ENCODE peak calls at places on chromosome 9, in five cellular contexts. One of them, this sample, is unnamed.

GRCh38 chr9:93261281-93261680 is 77.3 kb downstream of the WNK2 start:
- DNase-seq in left ventricle myocardium inferior: no peak
- DNase-seq in foreskin fibroblast: no peak
- DNase-seq in cardiac fibroblast: no peak
- DNase-seq in CD8-positive, alpha-beta T cell: no peak
- DNase-seq in this sample: no peak

GRCh38 chr9:96320749-96321280 is 18.8 kb upstream of the HSD17B3 start:
- DNase-seq in left ventricle myocardium inferior: no peak
- DNase-seq in foreskin fibroblast: no peak
- DNase-seq in cardiac fibroblast: no peak
- DNase-seq in CD8-positive, alpha-beta T cell: no peak
- DNase-seq in this sample: no peak

GRCh38 chr9:101162231-101162630 is 133.7 kb downstream of the PLPPR1 start:
- DNase-seq in left ventricle myocardium inferior: no peak
- DNase-seq in foreskin fibroblast: no peak
- DNase-seq in cardiac fibroblast: no peak
- DNase-seq in CD8-positive, alpha-beta T cell: no peak
- DNase-seq in this sample: no peak

GRCh38 chr9:113631811-113632665 is 168.5 kb downstream of the RGS3 start:
- DNase-seq in left ventricle myocardium inferior: no peak
- DNase-seq in foreskin fibroblast: peak; percentile 43
- DNase-seq in cardiac fibroblast: no peak
- DNase-seq in CD8-positive, alpha-beta T cell: no peak
- DNase-seq in this sample: peak; percentile 68

GRCh38 chr9:26331223-26331622 is 561.4 kb downstream of the CAAP1 start:
- DNase-seq in left ventricle myocardium inferior: no peak
- DNase-seq in foreskin fibroblast: no peak
- DNase-seq in cardiac fibroblast: no peak
- DNase-seq in CD8-positive, alpha-beta T cell: no peak
- DNase-seq in this sample: no peak

GRCh38 chr9:132638240-132638639 is 31.5 kb downstream of the DDX31 start:
- DNase-seq in left ventricle myocardium inferior: no peak
- DNase-seq in foreskin fibroblast: peak; percentile 84
- DNase-seq in cardiac fibroblast: peak; percentile 20
- DNase-seq in CD8-positive, alpha-beta T cell: no peak
- DNase-seq in this sample: no peak

GRCh38 chr9:90969021-90969675 is 167.5 kb downstream of the SYK start:
- DNase-seq in left ventricle myocardium inferior: no peak
- DNase-seq in foreskin fibroblast: no peak
- DNase-seq in cardiac fibroblast: no peak
- DNase-seq in CD8-positive, alpha-beta T cell: no peak
- DNase-seq in this sample: no peak

GRCh38 chr9:21661626-21662025 is 140.8 kb upstream of the MTAP start:
- DNase-seq in left ventricle myocardium inferior: no peak
- DNase-seq in foreskin fibroblast: peak; percentile 70
- DNase-seq in cardiac fibroblast: peak; percentile 89
- DNase-seq in CD8-positive, alpha-beta T cell: no peak
- DNase-seq in this sample: no peak

GRCh38 chr9:89325733-89326132 is 7.4 kb downstream of the SECISBP2 start:
- DNase-seq in left ventricle myocardium inferior: no peak
- DNase-seq in foreskin fibroblast: no peak
- DNase-seq in cardiac fibroblast: no peak
- DNase-seq in CD8-positive, alpha-beta T cell: no peak
- DNase-seq in this sample: no peak

GRCh38 chr9:27393054-27393846 is 96.3 kb upstream of the EQTN start:
- DNase-seq in left ventricle myocardium inferior: no peak
- DNase-seq in foreskin fibroblast: no peak
- DNase-seq in cardiac fibroblast: no peak
- DNase-seq in CD8-positive, alpha-beta T cell: no peak
- DNase-seq in this sample: no peak

GRCh38 chr9:95297760-95298159 is 19.7 kb downstream of the FANCC start:
- DNase-seq in left ventricle myocardium inferior: no peak
- DNase-seq in foreskin fibroblast: no peak
- DNase-seq in cardiac fibroblast: no peak
- DNase-seq in CD8-positive, alpha-beta T cell: no peak
- DNase-seq in this sample: no peak

GRCh38 chr9:86408121-86408520 is 53.9 kb upstream of the TUT7 start:
- DNase-seq in left ventricle myocardium inferior: no peak
- DNase-seq in foreskin fibroblast: peak; percentile 75
- DNase-seq in cardiac fibroblast: peak; percentile 8
- DNase-seq in CD8-positive, alpha-beta T cell: no peak
- DNase-seq in this sample: peak; percentile 10
- TF ChIP-seq CTCF in left ventricle myocardium inferior: no peak
- TF ChIP-seq CTCF in foreskin fibroblast: no peak
- TF ChIP-seq CTCF in cardiac fibroblast: no peak
- TF ChIP-seq CTCF in CD8-positive, alpha-beta T cell: no peak
- TF ChIP-seq CTCF in this sample: no peak

GRCh38 chr9:12643686-12644085 is 49.5 kb upstream of the TYRP1 start:
- DNase-seq in left ventricle myocardium inferior: no peak
- DNase-seq in foreskin fibroblast: peak; percentile 2
- DNase-seq in cardiac fibroblast: peak; percentile 2
- DNase-seq in CD8-positive, alpha-beta T cell: no peak
- DNase-seq in this sample: no peak

GRCh38 chr9:12640021-12640587 is 53.1 kb upstream of the TYRP1 start:
- DNase-seq in left ventricle myocardium inferior: no peak
- DNase-seq in foreskin fibroblast: peak; percentile 47
- DNase-seq in cardiac fibroblast: peak; percentile 77
- DNase-seq in CD8-positive, alpha-beta T cell: no peak
- DNase-seq in this sample: peak; percentile 42

GRCh38 chr9:12640866-12641636 is 52.1 kb upstream of the TYRP1 start:
- DNase-seq in left ventricle myocardium inferior: no peak
- DNase-seq in foreskin fibroblast: no peak
- DNase-seq in cardiac fibroblast: no peak
- DNase-seq in CD8-positive, alpha-beta T cell: no peak
- DNase-seq in this sample: no peak
- TF ChIP-seq CTCF in left ventricle myocardium inferior: no peak
- TF ChIP-seq CTCF in foreskin fibroblast: no peak
- TF ChIP-seq CTCF in cardiac fibroblast: no peak
- TF ChIP-seq CTCF in CD8-positive, alpha-beta T cell: no peak
- TF ChIP-seq CTCF in this sample: no peak

GRCh38 chr9:124357591-124358361 is 57.5 kb downstream of the PSMB7 start:
- DNase-seq in left ventricle myocardium inferior: no peak
- DNase-seq in foreskin fibroblast: no peak
- DNase-seq in cardiac fibroblast: no peak
- DNase-seq in CD8-positive, alpha-beta T cell: no peak
- DNase-seq in this sample: no peak
- TF ChIP-seq CTCF in left ventricle myocardium inferior: no peak
- TF ChIP-seq CTCF in foreskin fibroblast: peak; percentile 18
- TF ChIP-seq CTCF in cardiac fibroblast: peak; percentile 19
- TF ChIP-seq CTCF in CD8-positive, alpha-beta T cell: no peak
- TF ChIP-seq CTCF in this sample: peak; percentile 48

DNA sequence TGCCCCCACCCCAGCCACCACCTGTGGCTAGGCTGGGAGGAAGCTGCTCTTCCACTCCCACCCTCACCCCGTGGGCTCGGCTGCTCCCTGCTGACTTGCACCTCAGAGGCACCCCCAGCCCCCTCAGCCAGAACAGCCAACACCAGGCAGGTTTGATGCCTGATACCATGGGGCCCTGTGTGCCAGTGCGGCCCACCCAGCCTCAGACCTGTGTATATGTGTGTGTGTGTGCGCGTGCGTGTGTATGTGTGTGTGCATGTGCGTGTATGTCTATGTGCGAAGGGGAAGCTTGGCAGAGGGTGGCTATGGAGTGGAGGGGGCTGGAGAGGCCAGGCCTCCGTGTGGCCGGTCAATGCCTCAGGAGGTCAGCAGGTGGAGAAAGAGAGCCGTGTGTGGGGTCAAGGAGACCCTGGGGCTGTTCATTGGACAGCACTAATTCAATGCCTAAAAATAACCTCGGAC is 16.6 kb upstream of the DAB2IP start:
- DNase-seq in left ventricle myocardium inferior: no peak
- DNase-seq in foreskin fibroblast: peak; percentile 48
- DNase-seq in cardiac fibroblast: peak; percentile 38
- DNase-seq in CD8-positive, alpha-beta T cell: no peak
- DNase-seq in this sample: no peak
- TF ChIP-seq CTCF in left ventricle myocardium inferior: peak; percentile 72
- TF ChIP-seq CTCF in foreskin fibroblast: peak; percentile 48
- TF ChIP-seq CTCF in cardiac fibroblast: peak; percentile 61
- TF ChIP-seq CTCF in CD8-positive, alpha-beta T cell: no peak
- TF ChIP-seq CTCF in this sample: peak; percentile 65

DNA sequence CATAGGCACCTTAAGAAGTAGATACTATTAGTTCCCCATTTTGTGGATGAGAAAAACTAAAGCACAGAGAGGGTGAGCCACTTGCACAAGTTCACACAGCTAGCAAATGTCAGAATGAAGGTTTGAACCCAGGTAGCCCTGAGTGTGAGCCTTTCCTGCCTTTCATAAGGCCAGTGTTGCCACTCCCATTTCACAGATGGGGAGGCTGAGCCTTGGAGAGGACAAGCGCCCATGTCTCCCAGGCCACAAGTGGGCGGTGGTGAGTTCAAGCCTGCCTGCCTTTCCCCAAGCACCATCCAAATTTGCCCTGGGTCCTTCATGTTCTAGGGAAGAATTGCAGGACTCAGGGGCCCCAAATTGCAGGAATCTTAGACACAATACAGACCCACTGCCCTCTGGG is 50.6 kb downstream of the LHX2 start:
- DNase-seq in left ventricle myocardium inferior: no peak
- DNase-seq in foreskin fibroblast: no peak
- DNase-seq in cardiac fibroblast: no peak
- DNase-seq in CD8-positive, alpha-beta T cell: no peak
- DNase-seq in this sample: no peak
- TF ChIP-seq CTCF in left ventricle myocardium inferior: no peak
- TF ChIP-seq CTCF in foreskin fibroblast: peak; percentile 10
- TF ChIP-seq CTCF in cardiac fibroblast: peak; percentile 30
- TF ChIP-seq CTCF in CD8-positive, alpha-beta T cell: no peak
- TF ChIP-seq CTCF in this sample: peak; percentile 36

DNA sequence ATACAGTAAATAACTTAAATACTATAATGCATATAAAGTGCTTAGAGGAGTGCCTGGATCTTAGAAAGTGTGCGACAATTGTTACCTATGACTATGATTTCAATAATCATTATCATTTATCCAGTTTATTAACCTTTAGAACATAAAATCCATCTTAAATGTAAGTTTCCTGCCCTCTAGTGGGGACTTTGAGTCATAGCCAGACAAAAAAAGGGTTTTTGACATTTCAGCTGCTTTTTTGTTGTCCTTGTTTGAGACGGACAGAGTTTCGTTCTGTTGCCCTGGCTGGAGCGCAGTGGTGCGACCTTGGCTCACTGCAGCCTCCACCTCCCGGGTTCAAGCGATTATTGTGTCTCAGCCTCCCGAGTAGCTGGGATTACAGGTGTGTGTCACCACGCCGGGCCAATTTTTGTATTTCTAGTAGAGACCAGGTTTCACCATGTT is 9.7 kb upstream of the C9orf152 start:
- DNase-seq in left ventricle myocardium inferior: no peak
- DNase-seq in foreskin fibroblast: peak; percentile 65
- DNase-seq in cardiac fibroblast: peak; percentile 74
- DNase-seq in CD8-positive, alpha-beta T cell: no peak
- DNase-seq in this sample: peak; percentile 34
- TF ChIP-seq CTCF in left ventricle myocardium inferior: peak; percentile 85
- TF ChIP-seq CTCF in foreskin fibroblast: peak; percentile 45
- TF ChIP-seq CTCF in cardiac fibroblast: peak; percentile 64
- TF ChIP-seq CTCF in CD8-positive, alpha-beta T cell: peak; percentile 84
- TF ChIP-seq CTCF in this sample: peak; percentile 93

GRCh38 chr9:70004310-70004709 is 39.3 kb upstream of the MAMDC2 start:
- DNase-seq in left ventricle myocardium inferior: no peak
- DNase-seq in foreskin fibroblast: peak; percentile 76
- DNase-seq in cardiac fibroblast: no peak
- DNase-seq in CD8-positive, alpha-beta T cell: no peak
- DNase-seq in this sample: no peak
- TF ChIP-seq CTCF in left ventricle myocardium inferior: no peak
- TF ChIP-seq CTCF in foreskin fibroblast: no peak
- TF ChIP-seq CTCF in cardiac fibroblast: no peak
- TF ChIP-seq CTCF in CD8-positive, alpha-beta T cell: no peak
- TF ChIP-seq CTCF in this sample: no peak

GRCh38 chr9:103397868-103398600 is 402.9 kb downstream of the CYLC2 start:
- DNase-seq in left ventricle myocardium inferior: no peak
- DNase-seq in foreskin fibroblast: no peak
- DNase-seq in cardiac fibroblast: peak; percentile 53
- DNase-seq in CD8-positive, alpha-beta T cell: no peak
- DNase-seq in this sample: peak; percentile 0
- TF ChIP-seq CTCF in left ventricle myocardium inferior: peak; percentile 67
- TF ChIP-seq CTCF in foreskin fibroblast: peak; percentile 35
- TF ChIP-seq CTCF in cardiac fibroblast: peak; percentile 74
- TF ChIP-seq CTCF in CD8-positive, alpha-beta T cell: peak; percentile 41
- TF ChIP-seq CTCF in this sample: peak; percentile 59

GRCh38 chr9:129069825-129070473 is 11.0 kb upstream of the DOLPP1 start:
- DNase-seq in left ventricle myocardium inferior: no peak
- DNase-seq in foreskin fibroblast: no peak
- DNase-seq in cardiac fibroblast: no peak
- DNase-seq in CD8-positive, alpha-beta T cell: no peak
- DNase-seq in this sample: no peak
- TF ChIP-seq CTCF in left ventricle myocardium inferior: no peak
- TF ChIP-seq CTCF in foreskin fibroblast: no peak
- TF ChIP-seq CTCF in cardiac fibroblast: no peak
- TF ChIP-seq CTCF in CD8-positive, alpha-beta T cell: no peak
- TF ChIP-seq CTCF in this sample: no peak

DNA sequence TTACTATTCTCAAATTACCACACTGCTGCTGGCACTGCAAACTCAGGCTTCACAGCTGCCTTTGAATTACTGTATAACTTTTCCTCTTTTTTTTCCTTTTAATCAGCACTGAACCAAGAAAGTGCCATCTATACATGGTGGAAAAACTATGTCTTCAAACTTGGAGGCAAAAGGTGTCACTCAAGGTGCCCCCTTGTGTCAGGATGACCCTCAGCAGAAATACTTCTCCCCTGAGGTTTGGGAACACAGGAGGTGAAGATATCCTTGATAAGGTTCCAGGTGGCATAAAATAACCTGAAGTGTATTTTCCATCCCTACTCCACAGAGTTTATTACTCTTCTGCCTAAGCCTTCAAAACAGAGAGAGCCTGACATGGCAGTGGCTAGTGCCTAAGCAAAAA is 14.5 kb downstream of the FRMD3 start:
- DNase-seq in left ventricle myocardium inferior: no peak
- DNase-seq in foreskin fibroblast: no peak
- DNase-seq in cardiac fibroblast: no peak
- DNase-seq in CD8-positive, alpha-beta T cell: no peak
- DNase-seq in this sample: no peak
- TF ChIP-seq CTCF in left ventricle myocardium inferior: no peak
- TF ChIP-seq CTCF in foreskin fibroblast: no peak
- TF ChIP-seq CTCF in cardiac fibroblast: no peak
- TF ChIP-seq CTCF in CD8-positive, alpha-beta T cell: no peak
- TF ChIP-seq CTCF in this sample: no peak